ENCODE peak calls at places on chromosome 1, in nine cellular contexts. One of them, this sample, is unnamed.

GRCh38 chr1:25815208-25816111 is 4.3 kb upstream of the MTFR1L start:
- DNase-seq in fibroblast of lung: no peak
- DNase-seq in RWPE1: no peak
- DNase-seq in GM23248: no peak
- DNase-seq in lower lobe of right lung: no peak
- DNase-seq in colonic mucosa: no peak
- DNase-seq in brain microvascular endothelial cell: no peak
- DNase-seq in ovary: no peak
- DNase-seq in psoas muscle: no peak
- DNase-seq in this sample: peak

GRCh38 chr1:62208970-62209369 is 14.3 kb downstream of the L1TD1 start:
- DNase-seq in fibroblast of lung: no peak
- DNase-seq in GM23248: no peak
- DNase-seq in RWPE1: no peak
- DNase-seq in lower lobe of right lung: no peak
- DNase-seq in psoas muscle: no peak
- DNase-seq in brain microvascular endothelial cell: no peak
- DNase-seq in ovary: no peak
- DNase-seq in colonic mucosa: no peak
- DNase-seq in this sample: no peak

GRCh38 chr1:240602189-240602588 is 9.8 kb downstream of the GREM2 start:
- DNase-seq in brain microvascular endothelial cell: no peak
- DNase-seq in colonic mucosa: no peak
- DNase-seq in fibroblast of lung: peak
- DNase-seq in psoas muscle: no peak
- DNase-seq in lower lobe of right lung: no peak
- DNase-seq in GM23248: peak
- DNase-seq in RWPE1: no peak
- DNase-seq in ovary: no peak
- DNase-seq in this sample: no peak

GRCh38 chr1:221712776-221713431 is 29.0 kb downstream of the DUSP10 start:
- DNase-seq in GM23248: peak
- DNase-seq in lower lobe of right lung: peak
- DNase-seq in colonic mucosa: peak
- DNase-seq in brain microvascular endothelial cell: no peak
- DNase-seq in ovary: no peak
- DNase-seq in fibroblast of lung: no peak
- DNase-seq in RWPE1: no peak
- DNase-seq in psoas muscle: no peak
- DNase-seq in this sample: no peak

GRCh38 chr1:12165342-12165741 is 1.4 kb upstream of the TNFRSF1B start:
- DNase-seq in RWPE1: no peak
- DNase-seq in lower lobe of right lung: no peak
- DNase-seq in ovary: no peak
- DNase-seq in colonic mucosa: no peak
- DNase-seq in GM23248: no peak
- DNase-seq in fibroblast of lung: no peak
- DNase-seq in psoas muscle: no peak
- DNase-seq in brain microvascular endothelial cell: no peak
- DNase-seq in this sample: no peak

GRCh38 chr1:63027176-63027575 is 243.2 kb downstream of the ATG4C start:
- DNase-seq in brain microvascular endothelial cell: no peak
- DNase-seq in fibroblast of lung: no peak
- DNase-seq in lower lobe of right lung: no peak
- DNase-seq in GM23248: no peak
- DNase-seq in ovary: no peak
- DNase-seq in colonic mucosa: no peak
- DNase-seq in RWPE1: no peak
- DNase-seq in psoas muscle: no peak
- DNase-seq in this sample: no peak

GRCh38 chr1:243508303-243508713 is 252.5 kb downstream of the SDCCAG8 start:
- DNase-seq in GM23248: no peak
- DNase-seq in psoas muscle: no peak
- DNase-seq in fibroblast of lung: no peak
- DNase-seq in RWPE1: no peak
- DNase-seq in colonic mucosa: no peak
- DNase-seq in lower lobe of right lung: no peak
- DNase-seq in brain microvascular endothelial cell: no peak
- DNase-seq in ovary: no peak
- DNase-seq in this sample: no peak

GRCh38 chr1:159821171-159821867 is 5.4 kb upstream of the SLAMF8 start:
- DNase-seq in ovary: no peak
- DNase-seq in brain microvascular endothelial cell: no peak
- DNase-seq in GM23248: peak
- DNase-seq in psoas muscle: no peak
- DNase-seq in lower lobe of right lung: peak
- DNase-seq in RWPE1: no peak
- DNase-seq in fibroblast of lung: no peak
- DNase-seq in colonic mucosa: no peak
- DNase-seq in this sample: no peak

GRCh38 chr1:244865028-244865371 is 657 bp upstream of the HNRNPU start:
- DNase-seq in fibroblast of lung: peak
- DNase-seq in GM23248: peak
- DNase-seq in brain microvascular endothelial cell: no peak
- DNase-seq in colonic mucosa: peak
- DNase-seq in lower lobe of right lung: no peak
- DNase-seq in RWPE1: no peak
- DNase-seq in ovary: peak
- DNase-seq in psoas muscle: no peak
- DNase-seq in this sample: peak

GRCh38 chr1:173714441-173714758 is 381 bp upstream of the KLHL20 start:
- DNase-seq in RWPE1: no peak
- DNase-seq in lower lobe of right lung: no peak
- DNase-seq in ovary: no peak
- DNase-seq in brain microvascular endothelial cell: no peak
- DNase-seq in fibroblast of lung: no peak
- DNase-seq in GM23248: no peak
- DNase-seq in colonic mucosa: no peak
- DNase-seq in psoas muscle: no peak
- DNase-seq in this sample: no peak

GRCh38 chr1:82689217-82689616 is 888.5 kb downstream of the ADGRL2 start:
- DNase-seq in colonic mucosa: no peak
- DNase-seq in lower lobe of right lung: no peak
- DNase-seq in brain microvascular endothelial cell: no peak
- DNase-seq in fibroblast of lung: no peak
- DNase-seq in RWPE1: no peak
- DNase-seq in psoas muscle: no peak
- DNase-seq in GM23248: no peak
- DNase-seq in ovary: no peak
- DNase-seq in this sample: no peak

GRCh38 chr1:110285316-110285715 is 53.9 kb upstream of the RBM15 start:
- DNase-seq in fibroblast of lung: no peak
- DNase-seq in RWPE1: no peak
- DNase-seq in lower lobe of right lung: no peak
- DNase-seq in ovary: no peak
- DNase-seq in colonic mucosa: no peak
- DNase-seq in brain microvascular endothelial cell: no peak
- DNase-seq in GM23248: peak
- DNase-seq in psoas muscle: no peak
- DNase-seq in this sample: no peak
- H3K27ac ChIP-seq in fibroblast of lung: no peak
- H3K27ac ChIP-seq in RWPE1: no peak
- H3K27ac ChIP-seq in lower lobe of right lung: no peak
- H3K27ac ChIP-seq in ovary: no peak
- H3K27ac ChIP-seq in colonic mucosa: no peak
- H3K27ac ChIP-seq in brain microvascular endothelial cell: no peak
- H3K27ac ChIP-seq in GM23248: no peak
- H3K27ac ChIP-seq in psoas muscle: no peak
- H3K27ac ChIP-seq in this sample: no peak

GRCh38 chr1:78554840-78555239 is 64.1 kb downstream of the PTGFR start:
- DNase-seq in brain microvascular endothelial cell: no peak
- DNase-seq in psoas muscle: no peak
- DNase-seq in fibroblast of lung: no peak
- DNase-seq in lower lobe of right lung: no peak
- DNase-seq in ovary: no peak
- DNase-seq in GM23248: no peak
- DNase-seq in colonic mucosa: no peak
- DNase-seq in RWPE1: no peak
- DNase-seq in this sample: no peak

GRCh38 chr1:78559680-78560079 is 60.6 kb upstream of the IFI44L start:
- DNase-seq in colonic mucosa: no peak
- DNase-seq in lower lobe of right lung: no peak
- DNase-seq in psoas muscle: no peak
- DNase-seq in brain microvascular endothelial cell: no peak
- DNase-seq in fibroblast of lung: no peak
- DNase-seq in ovary: no peak
- DNase-seq in RWPE1: no peak
- DNase-seq in GM23248: no peak
- DNase-seq in this sample: no peak

GRCh38 chr1:78549366-78549765 is 58.6 kb downstream of the PTGFR start:
- DNase-seq in RWPE1: no peak
- DNase-seq in colonic mucosa: no peak
- DNase-seq in GM23248: no peak
- DNase-seq in brain microvascular endothelial cell: no peak
- DNase-seq in ovary: no peak
- DNase-seq in psoas muscle: no peak
- DNase-seq in fibroblast of lung: no peak
- DNase-seq in lower lobe of right lung: no peak
- DNase-seq in this sample: no peak

DNA sequence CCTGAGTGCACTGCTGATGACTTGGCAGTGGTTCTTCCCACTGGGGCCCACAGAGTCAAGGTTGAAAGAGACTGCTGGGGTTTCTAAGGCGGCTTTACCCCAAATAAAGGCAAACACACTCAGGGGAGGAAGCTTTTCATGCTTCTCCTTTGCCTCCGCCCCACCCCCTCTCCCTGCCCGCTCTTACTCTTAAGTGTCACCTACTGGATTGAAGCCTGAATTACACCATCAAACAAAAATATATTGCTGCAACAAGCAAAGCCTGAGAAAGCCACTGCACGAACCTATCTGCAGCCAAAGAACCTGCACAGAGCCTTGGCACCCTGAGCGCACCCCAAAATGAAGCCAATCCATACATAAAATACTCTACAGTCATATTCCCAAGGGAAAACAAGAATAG is 63.1 kb downstream of the PTGFR start:
- DNase-seq in colonic mucosa: no peak
- DNase-seq in ovary: no peak
- DNase-seq in psoas muscle: no peak
- DNase-seq in RWPE1: no peak
- DNase-seq in brain microvascular endothelial cell: no peak
- DNase-seq in fibroblast of lung: no peak
- DNase-seq in GM23248: peak
- DNase-seq in lower lobe of right lung: no peak
- DNase-seq in this sample: no peak
- H3K27ac ChIP-seq in colonic mucosa: no peak
- H3K27ac ChIP-seq in ovary: no peak
- H3K27ac ChIP-seq in psoas muscle: no peak
- H3K27ac ChIP-seq in RWPE1: no peak
- H3K27ac ChIP-seq in brain microvascular endothelial cell: no peak
- H3K27ac ChIP-seq in fibroblast of lung: no peak
- H3K27ac ChIP-seq in GM23248: no peak
- H3K27ac ChIP-seq in lower lobe of right lung: no peak
- H3K27ac ChIP-seq in this sample: no peak

DNA sequence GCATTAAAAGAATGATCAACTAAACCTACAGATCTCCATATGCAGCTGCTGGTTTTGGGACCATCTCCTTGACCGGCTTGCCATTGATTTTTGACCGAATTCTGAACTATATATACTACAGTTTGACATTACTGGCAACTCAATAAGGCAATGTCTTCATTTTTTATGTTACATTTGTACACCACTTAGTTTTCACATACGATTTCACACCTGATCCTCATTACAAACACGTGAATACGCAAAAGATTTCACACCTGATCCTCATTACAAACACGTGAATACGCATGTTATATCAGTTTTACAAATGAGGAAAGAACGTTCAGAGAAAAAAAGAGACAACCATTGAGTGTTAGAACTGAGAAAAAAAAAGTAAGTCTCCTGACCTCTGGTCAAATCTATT is 1.1 kb downstream of the SASS6 start:
- DNase-seq in colonic mucosa: no peak
- DNase-seq in psoas muscle: no peak
- DNase-seq in lower lobe of right lung: no peak
- DNase-seq in brain microvascular endothelial cell: no peak
- DNase-seq in GM23248: no peak
- DNase-seq in RWPE1: no peak
- DNase-seq in fibroblast of lung: no peak
- DNase-seq in ovary: no peak
- DNase-seq in this sample: no peak
- H3K27ac ChIP-seq in colonic mucosa: no peak
- H3K27ac ChIP-seq in psoas muscle: no peak
- H3K27ac ChIP-seq in lower lobe of right lung: no peak
- H3K27ac ChIP-seq in brain microvascular endothelial cell: no peak
- H3K27ac ChIP-seq in GM23248: no peak
- H3K27ac ChIP-seq in RWPE1: no peak
- H3K27ac ChIP-seq in fibroblast of lung: no peak
- H3K27ac ChIP-seq in ovary: no peak
- H3K27ac ChIP-seq in this sample: no peak

GRCh38 chr1:19512545-19512944 is 27.2 kb upstream of the CAPZB start:
- DNase-seq in psoas muscle: no peak
- DNase-seq in colonic mucosa: no peak
- DNase-seq in ovary: no peak
- DNase-seq in brain microvascular endothelial cell: peak
- DNase-seq in fibroblast of lung: peak
- DNase-seq in GM23248: peak
- DNase-seq in RWPE1: no peak
- DNase-seq in lower lobe of right lung: no peak
- DNase-seq in this sample: no peak
- H3K27ac ChIP-seq in psoas muscle: no peak
- H3K27ac ChIP-seq in colonic mucosa: no peak
- H3K27ac ChIP-seq in ovary: no peak
- H3K27ac ChIP-seq in brain microvascular endothelial cell: peak
- H3K27ac ChIP-seq in fibroblast of lung: no peak
- H3K27ac ChIP-seq in GM23248: no peak
- H3K27ac ChIP-seq in RWPE1: no peak
- H3K27ac ChIP-seq in lower lobe of right lung: no peak
- H3K27ac ChIP-seq in this sample: no peak